ENCODE peak calls at places on chromosomes 13 and 19, in nine cellular contexts. A, U, S, B, X, Y, T, M and I are unnamed samples.

GRCh38 chr13:90430127-90430526 is 917.4 kb upstream of the MIR17HG start:
- DNase-seq in A (no peak), U (no peak), S (no peak), B (no peak), X (no peak), Y (no peak), T (no peak), M (no peak), I (peak)

GRCh38 chr13:91813255-91813654 is 414.8 kb downstream of the GPC5 start:
- DNase-seq in A (no peak), U (no peak), S (no peak), B (no peak), X (peak), Y (no peak), T (no peak), M (no peak), I (no peak)

GRCh38 chr13:57253551-57253950 is 86.6 kb downstream of the PRR20E start:
- DNase-seq in A (no peak), U (no peak), S (no peak), B (no peak), X (no peak), Y (no peak), T (no peak), M (no peak), I (no peak)

GRCh38 chr19:2148482-2149135 is 2.8 kb downstream of the AP3D1 start:
- DNase-seq in A (no peak), U (no peak), S (no peak), B (no peak), X (no peak), Y (no peak), T (no peak), M (no peak), I (no peak)

GRCh38 chr13:103833453-103833852 is 767.2 kb upstream of the SLC10A2 start:
- DNase-seq in A (no peak), U (no peak), S (no peak), B (no peak), X (no peak), Y (no peak), T (no peak), M (no peak), I (no peak)

GRCh38 chr19:48190288-48191284 is 20.1 kb downstream of the ZSWIM9 start:
- DNase-seq in A (peak), U (peak), S (no peak), B (peak), X (peak), Y (peak), T (no peak), M (peak), I (peak)

GRCh38 chr13:99442273-99442895 is 58.9 kb upstream of the TM9SF2 start:
- DNase-seq in A (peak), U (peak), S (no peak), B (peak), X (peak), Y (peak), T (no peak), M (peak), I (peak)

GRCh38 chr19:991174-991931 is 7.2 kb downstream of the WDR18 start:
- DNase-seq in A (peak), U (peak), S (no peak), B (peak), X (no peak), Y (no peak), T (peak), M (peak), I (peak)

GRCh38 chr13:33272531-33273124 is 12.9 kb downstream of the STARD13 start:
- DNase-seq in A (no peak), U (no peak), S (no peak), B (no peak), X (peak), Y (peak), T (no peak), M (no peak), I (peak)

GRCh38 chr13:32720026-32720425 is 133.8 kb downstream of the PDS5B start:
- DNase-seq in A (no peak), U (no peak), S (no peak), B (peak), X (no peak), Y (no peak), T (no peak), M (peak), I (peak)

GRCh38 chr13:53411443-53411842 is 382.8 kb downstream of the OLFM4 start:
- DNase-seq in A (peak), U (no peak), S (no peak), B (no peak), X (no peak), Y (no peak), T (no peak), M (no peak), I (no peak)
- TF ChIP-seq CTCF in A (no peak), U (no peak), S (no peak), B (no peak), X (no peak), Y (no peak), T (no peak), M (no peak), I (no peak)

GRCh38 chr13:46295531-46296464 is 84.1 kb downstream of the LRRC63 start:
- DNase-seq in A (no peak), U (peak), S (peak), B (peak), X (no peak), Y (peak), T (no peak), M (peak), I (peak)

GRCh38 chr13:46296465-46296822 is 84.7 kb downstream of the LRRC63 start:
- DNase-seq in A (no peak), U (no peak), S (no peak), B (no peak), X (no peak), Y (no peak), T (no peak), M (no peak), I (no peak)

GRCh38 chr13:46297338-46297737 is 85.6 kb downstream of the LRRC63 start:
- DNase-seq in A (no peak), U (no peak), S (no peak), B (peak), X (no peak), Y (no peak), T (no peak), M (peak), I (peak)

GRCh38 chr13:46296920-46297319 is 85.2 kb downstream of the LRRC63 start:
- DNase-seq in A (no peak), U (no peak), S (no peak), B (peak), X (peak), Y (no peak), T (no peak), M (peak), I (peak)
- H3K4me3 ChIP-seq in A (no peak), U (peak), S (no peak), B (no peak), X (no peak), Y (no peak), T (no peak), M (no peak), I (no peak)

GRCh38 chr13:36945078-36945477 is 25.0 kb upstream of the SMAD9 start:
- DNase-seq in A (peak), U (no peak), S (no peak), B (no peak), X (no peak), Y (no peak), T (no peak), M (no peak), I (no peak)
- TF ChIP-seq CTCF in A (no peak), U (no peak), S (no peak), B (no peak), X (no peak), Y (no peak), T (no peak), M (no peak), I (no peak)

GRCh38 chr19:42130254-42130573 is 2.0 kb downstream of the POU2F2 start:
- DNase-seq in A (no peak), U (no peak), S (no peak), B (no peak), X (no peak), Y (no peak), T (no peak), M (no peak), I (no peak)

GRCh38 chr19:42132851-42133528 is 744 bp upstream of the POU2F2 start:
- DNase-seq in A (peak), U (peak), S (peak), B (no peak), X (peak), Y (peak), T (peak), M (peak), I (no peak)

GRCh38 chr19:42132030-42132628 is at the start of gene POU2F2:
- DNase-seq in A (peak), U (peak), S (peak), B (no peak), X (no peak), Y (peak), T (peak), M (no peak), I (no peak)

GRCh38 chr19:42129399-42130253 is 2.6 kb downstream of the POU2F2 start:
- DNase-seq in A (no peak), U (no peak), S (no peak), B (peak), X (no peak), Y (peak), T (no peak), M (peak), I (peak)

DNA sequence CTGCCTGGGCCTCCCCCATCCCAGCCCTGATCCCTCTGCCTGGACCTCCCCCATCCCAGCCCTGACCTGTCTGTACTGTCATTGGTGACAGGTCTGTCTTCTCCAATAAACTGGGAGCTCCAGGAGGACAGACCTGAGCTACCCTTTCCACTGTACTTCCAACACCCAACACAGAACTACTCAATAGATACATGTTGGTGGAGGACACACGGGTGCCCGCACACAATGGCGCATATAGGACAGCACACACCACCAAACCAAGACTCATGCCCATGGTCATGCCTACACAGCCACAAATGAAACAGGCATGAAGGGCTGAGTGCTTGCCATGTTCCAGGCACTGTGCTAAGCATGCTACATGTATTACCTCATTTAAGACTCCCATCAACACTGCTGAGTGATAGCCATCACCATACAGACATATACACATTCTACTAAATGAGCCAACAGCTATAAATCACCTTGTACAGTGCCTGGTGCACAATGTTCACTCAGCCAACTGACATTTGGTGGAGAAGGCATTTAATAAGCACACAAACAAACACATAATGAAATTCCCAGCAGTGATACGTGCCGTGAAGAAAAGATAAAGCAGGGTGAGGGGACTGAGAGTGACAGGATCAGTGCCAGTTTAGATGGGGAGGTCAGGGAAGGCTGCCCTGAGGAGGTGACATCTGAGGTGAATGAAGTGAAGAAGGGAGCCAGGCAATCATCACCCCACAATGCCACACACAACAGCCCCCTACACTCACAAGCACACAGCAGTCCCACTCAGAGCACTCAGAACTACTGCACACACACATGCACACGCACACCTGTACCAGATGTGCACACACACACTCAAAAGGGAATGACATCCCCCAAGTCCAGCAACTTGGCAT is 857 bp downstream of the POU2F2 start:
- DNase-seq in A (no peak), U (no peak), S (no peak), B (no peak), X (no peak), Y (no peak), T (no peak), M (no peak), I (no peak)
- H3K4me3 ChIP-seq in A (peak), U (peak), S (peak), B (peak), X (no peak), Y (peak), T (no peak), M (no peak), I (peak)

GRCh38 chr13:101545521-101545920 is 93.0 kb downstream of the ITGBL1 start:
- DNase-seq in A (no peak), U (no peak), S (no peak), B (peak), X (no peak), Y (no peak), T (no peak), M (peak), I (no peak)
- TF ChIP-seq CTCF in A (no peak), U (no peak), S (no peak), B (peak), X (no peak), Y (no peak), T (no peak), M (peak), I (peak)

GRCh38 chr19:55387736-55388497 is 2.2 kb downstream of the RPL28 start:
- DNase-seq in A (no peak), U (no peak), S (no peak), B (no peak), X (no peak), Y (no peak), T (no peak), M (no peak), I (no peak)
- H3K4me3 ChIP-seq in A (no peak), U (peak), S (peak), B (peak), X (no peak), Y (peak), T (no peak), M (peak), I (peak)

GRCh38 chr13:23766939-23767338 is 122.3 kb downstream of the MIPEP start:
- DNase-seq in A (no peak), U (no peak), S (no peak), B (no peak), X (no peak), Y (no peak), T (no peak), M (no peak), I (no peak)

GRCh38 chr13:23771966-23772365 is 117.2 kb downstream of the MIPEP start:
- DNase-seq in A (no peak), U (no peak), S (no peak), B (no peak), X (no peak), Y (no peak), T (no peak), M (peak), I (peak)

GRCh38 chr13:23767806-23768205 is 121.4 kb downstream of the MIPEP start:
- DNase-seq in A (no peak), U (no peak), S (no peak), B (no peak), X (no peak), Y (no peak), T (no peak), M (no peak), I (no peak)

GRCh38 chr13:23772717-23773116 is 116.5 kb downstream of the MIPEP start:
- DNase-seq in A (no peak), U (no peak), S (no peak), B (no peak), X (no peak), Y (no peak), T (no peak), M (no peak), I (no peak)

DNA sequence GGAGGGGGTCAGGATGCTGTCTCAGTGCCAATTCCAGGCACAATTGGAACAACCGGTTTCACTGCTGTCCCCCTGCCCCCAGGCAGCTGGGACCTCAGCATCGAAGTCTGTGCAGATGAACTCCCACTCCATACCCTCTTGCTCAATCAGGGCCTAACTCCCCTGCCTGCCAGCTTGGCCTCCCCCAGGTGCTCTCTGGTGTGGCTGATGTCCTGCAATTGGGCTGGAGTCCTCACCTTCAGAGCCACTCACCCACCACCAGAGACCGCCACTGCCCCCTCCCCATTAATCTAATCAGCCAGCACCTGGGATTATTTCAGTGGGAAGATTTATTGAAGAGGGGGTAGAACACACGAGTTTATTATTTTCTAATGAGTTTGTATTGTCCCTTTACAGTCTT is 118.8 kb downstream of the MIPEP start:
- DNase-seq in A (no peak), U (no peak), S (no peak), B (no peak), X (no peak), Y (no peak), T (no peak), M (no peak), I (no peak)
- TF ChIP-seq CTCF in A (peak), U (no peak), S (no peak), B (no peak), X (no peak), Y (no peak), T (no peak), M (no peak), I (no peak)

GRCh38 chr19:45322311-45322710 is 364 bp downstream of the CKM start:
- DNase-seq in A (peak), U (no peak), S (no peak), B (no peak), X (no peak), Y (no peak), T (no peak), M (no peak), I (no peak)

GRCh38 chr19:45324349-45324907 is 1.8 kb upstream of the CKM start:
- DNase-seq in A (no peak), U (no peak), S (no peak), B (no peak), X (no peak), Y (no peak), T (no peak), M (no peak), I (no peak)

GRCh38 chr19:45321848-45322247 is 827 bp downstream of the CKM start:
- DNase-seq in A (no peak), U (no peak), S (no peak), B (no peak), X (no peak), Y (no peak), T (no peak), M (no peak), I (no peak)

GRCh38 chr19:45323671-45324081 is 1.0 kb upstream of the CKM start:
- DNase-seq in A (peak), U (no peak), S (no peak), B (no peak), X (peak), Y (peak), T (no peak), M (no peak), I (no peak)

DNA sequence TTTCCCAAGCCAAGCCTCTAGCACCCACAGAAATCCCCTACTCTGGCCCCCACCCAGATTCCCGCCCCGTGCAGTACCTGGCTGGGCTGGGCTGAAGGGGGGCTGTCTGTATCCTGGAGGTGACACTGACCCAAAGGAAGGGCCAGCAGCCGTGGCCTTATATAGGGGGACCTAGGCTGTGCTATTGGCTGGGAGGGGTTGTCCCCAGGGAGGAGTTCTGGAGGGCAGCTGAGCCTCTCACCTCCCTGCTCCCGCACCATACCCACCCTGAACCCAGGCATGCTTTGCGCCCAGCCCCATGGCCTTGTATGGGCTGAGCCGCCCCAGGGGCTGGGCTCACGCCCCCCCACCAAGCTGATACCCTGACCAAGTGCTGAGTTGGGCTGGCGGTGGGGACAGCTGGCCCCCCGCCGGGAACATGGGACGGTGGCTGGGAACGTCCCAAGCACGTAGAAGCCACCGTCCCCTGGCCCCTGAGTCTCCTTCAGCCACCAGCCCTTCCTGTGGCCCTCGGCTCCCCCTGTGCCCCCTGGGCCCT is at the start of gene CKM:
- DNase-seq in A (no peak), U (no peak), S (no peak), B (no peak), X (no peak), Y (no peak), T (no peak), M (no peak), I (no peak)
- H3K4me3 ChIP-seq in A (peak), U (no peak), S (no peak), B (peak), X (peak), Y (peak), T (no peak), M (no peak), I (peak)

DNA sequence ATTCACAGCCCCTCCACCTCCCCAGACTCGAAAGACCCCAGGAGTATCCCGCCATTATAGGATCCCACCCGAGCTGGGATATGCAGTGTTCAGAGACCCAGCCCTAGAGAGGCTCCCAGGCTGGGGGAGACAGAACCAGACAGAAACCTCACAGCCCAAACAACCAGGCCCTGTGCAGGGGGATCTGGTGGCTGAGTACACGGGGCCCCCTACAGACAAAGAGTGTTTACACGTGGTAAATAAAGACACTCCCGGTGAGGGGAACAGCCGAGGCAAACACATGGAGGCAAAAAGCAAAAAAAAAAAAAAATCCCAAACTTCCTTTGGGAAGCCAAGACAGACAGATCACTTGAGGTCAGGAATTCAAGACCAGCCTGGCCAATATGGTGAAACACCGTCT is 25.1 kb downstream of the TINCR start:
- DNase-seq in A (peak), U (no peak), S (no peak), B (no peak), X (no peak), Y (no peak), T (no peak), M (no peak), I (no peak)
- TF ChIP-seq CTCF in A (peak), U (no peak), S (no peak), B (peak), X (no peak), Y (no peak), T (no peak), M (no peak), I (peak)